ENCODE peak calls at places on chromosome 9, in six cellular contexts. G is SJSA1, J is cardiac muscle cell, A is hepatocyte, R is dorsolateral prefrontal cortex, P is breast epithelium. Z is an unnamed sample.

GRCh38 chr9:137717776-137718327 is 99.0 kb downstream of the EHMT1 start:
- DNase-seq in A (no peak), R (no peak), G (no peak), P (no peak), J (no peak), Z (no peak)

GRCh38 chr9:91073811-91074771 is 272.5 kb downstream of the SYK start:
- DNase-seq in P (no peak), A (no peak), R (no peak), J (no peak), G (no peak), Z (no peak)

GRCh38 chr9:94270009-94270408 is 10.9 kb downstream of the ZNF169 start:
- DNase-seq in P (no peak), A (no peak), G (no peak), R (no peak), J (no peak), Z (no peak)

GRCh38 chr9:121122450-121123032 is 47.8 kb downstream of the CNTRL start:
- DNase-seq in P (no peak), R (no peak), A (no peak), J (no peak), G (no peak), Z (no peak)

GRCh38 chr9:27945386-27945785 is 372.1 kb upstream of the C9orf72 start:
- DNase-seq in P (no peak), J (no peak), A (peak; percentile 10), R (no peak), G (no peak), Z (peak; percentile 47)

GRCh38 chr9:93296889-93297480 is 113.0 kb downstream of the WNK2 start:
- DNase-seq in P (no peak), A (no peak), J (no peak), R (no peak), G (no peak), Z (no peak)

GRCh38 chr9:33167949-33168535 is 906 bp upstream of the B4GALT1 start:
- DNase-seq in J (no peak), A (peak; percentile 35), R (no peak), P (no peak), G (no peak), Z (peak; percentile 33)

GRCh38 chr9:72954431-72955420 is 1.9 kb upstream of the ALDH1A1 start:
- DNase-seq in A (no peak), J (peak; percentile 57), P (no peak), G (no peak), R (no peak), Z (peak; percentile 81)

GRCh38 chr9:120578614-120579013 is 1.4 kb downstream of the CDK5RAP2 start:
- DNase-seq in J (no peak), R (no peak), P (no peak), A (no peak), G (no peak), Z (no peak)

GRCh38 chr9:87606921-87607521 is 109.4 kb downstream of the DAPK1 start:
- DNase-seq in R (no peak), G (peak; percentile 72), A (no peak), J (peak; percentile 81), P (no peak), Z (peak; percentile 77)

GRCh38 chr9:76818271-76818670 is 54.0 kb downstream of the PCA3 start:
- DNase-seq in G (peak; percentile 88), P (no peak), R (peak; percentile 68), J (peak; percentile 98), A (peak; percentile 91), Z (peak; percentile 95)

GRCh38 chr9:127224178-127224882 is 40.2 kb upstream of the GARNL3 start:
- DNase-seq in J (peak; percentile 81), A (peak; percentile 96), G (peak; percentile 96), R (peak; percentile 91), P (peak; percentile 94), Z (peak; percentile 71)

GRCh38 chr9:115262952-115263351 is 145.0 kb upstream of the TNC start:
- DNase-seq in P (no peak), A (no peak), J (no peak), R (no peak), G (no peak), Z (no peak)

GRCh38 chr9:89502038-89502601 is 4.2 kb upstream of the SEMA4D start:
- DNase-seq in J (no peak), R (no peak), P (no peak), G (no peak), A (no peak), Z (no peak)

GRCh38 chr9:78298046-78298511 is 1.2 kb downstream of the PSAT1 start:
- DNase-seq in A (no peak), R (no peak), G (no peak), P (no peak), J (peak; percentile 39), Z (no peak)

GRCh38 chr9:18362901-18363685 is 110.9 kb upstream of the ADAMTSL1 start:
- DNase-seq in A (no peak), R (no peak), G (no peak), J (peak; percentile 56), P (no peak), Z (peak; percentile 30)

GRCh38 chr9:129081388-129081889 is 528 bp downstream of the DOLPP1 start:
- DNase-seq in P (no peak), G (no peak), J (no peak), R (peak; percentile 56), A (no peak), Z (no peak)
- H3K4me3 ChIP-seq in P (peak overlapping the region; percentile 77), G (peak overlapping the region; percentile 62), J (peak overlapping the region; percentile 54), R (peak overlapping the region; percentile 64), A (peak overlapping the region; percentile 67), Z (peak overlapping the region; percentile 85)

GRCh38 chr9:135478858-135479468 is 619 bp upstream of the PPP1R26 start:
- DNase-seq in J (peak; percentile 20), G (no peak), P (peak; percentile 37), A (peak; percentile 73), R (no peak), Z (peak; percentile 29)
- H3K4me3 ChIP-seq in J (peak overlapping the region; percentile 59), G (peak overlapping the region; percentile 50), P (peak overlapping the region; percentile 62), A (peak overlapping the region; percentile 67), R (peak overlapping the region; percentile 79), Z (peak overlapping the region; percentile 44)

DNA sequence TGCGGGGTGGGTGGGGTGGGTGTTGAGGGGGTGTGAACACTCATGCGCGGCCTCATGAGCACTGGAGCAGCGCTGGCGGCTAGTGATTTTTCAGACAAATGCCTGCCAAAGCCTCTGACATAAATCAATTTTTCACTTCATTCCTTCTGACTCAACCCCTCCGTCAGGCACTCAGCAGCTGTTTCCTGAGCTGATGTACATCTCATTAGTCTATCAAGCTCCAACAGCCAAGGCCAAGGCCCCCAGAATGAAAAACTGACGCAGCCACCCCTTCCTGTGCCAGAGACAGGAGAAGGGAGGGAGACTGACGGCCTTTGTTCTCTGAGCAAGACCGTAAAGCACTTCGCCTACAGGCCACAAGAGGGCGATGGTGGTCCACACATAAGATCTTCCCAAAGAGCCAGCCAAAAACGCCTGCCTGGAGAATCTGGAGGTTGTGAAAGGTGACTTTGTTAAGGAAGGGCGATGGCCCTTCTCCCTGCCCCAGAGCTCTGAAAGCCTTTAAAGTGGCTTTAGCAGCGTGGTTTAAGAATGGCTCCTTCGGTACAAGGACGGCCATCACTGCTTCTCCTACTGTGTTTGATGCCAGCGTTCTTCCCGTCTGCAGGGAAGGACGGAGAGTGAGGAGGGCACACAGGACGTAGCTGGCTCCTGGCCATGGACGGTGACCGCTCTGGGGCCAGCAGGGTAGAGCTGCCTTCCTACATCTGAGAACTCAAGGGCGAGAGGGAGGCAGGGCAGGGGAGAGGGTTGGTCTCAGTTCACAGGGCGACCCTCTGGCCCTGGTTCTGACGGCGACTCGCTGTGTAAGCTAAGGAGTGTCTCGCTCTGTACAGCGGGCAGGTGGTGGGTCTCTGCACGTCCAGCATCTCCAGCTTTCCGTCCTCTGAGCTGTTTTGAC is 37.1 kb downstream of the ALG2 start:
- DNase-seq in P (peak; percentile 84), J (peak; percentile 94), A (peak; percentile 92), G (peak; percentile 81), R (peak; percentile 85), Z (peak; percentile 89)
- H3K4me3 ChIP-seq in P (peak overlapping the region; percentile 14), J (no peak overlapping the region), A (no peak overlapping the region), G (no peak overlapping the region), R (peak overlapping the region; percentile 45), Z (peak overlapping the region; percentile 28)

DNA sequence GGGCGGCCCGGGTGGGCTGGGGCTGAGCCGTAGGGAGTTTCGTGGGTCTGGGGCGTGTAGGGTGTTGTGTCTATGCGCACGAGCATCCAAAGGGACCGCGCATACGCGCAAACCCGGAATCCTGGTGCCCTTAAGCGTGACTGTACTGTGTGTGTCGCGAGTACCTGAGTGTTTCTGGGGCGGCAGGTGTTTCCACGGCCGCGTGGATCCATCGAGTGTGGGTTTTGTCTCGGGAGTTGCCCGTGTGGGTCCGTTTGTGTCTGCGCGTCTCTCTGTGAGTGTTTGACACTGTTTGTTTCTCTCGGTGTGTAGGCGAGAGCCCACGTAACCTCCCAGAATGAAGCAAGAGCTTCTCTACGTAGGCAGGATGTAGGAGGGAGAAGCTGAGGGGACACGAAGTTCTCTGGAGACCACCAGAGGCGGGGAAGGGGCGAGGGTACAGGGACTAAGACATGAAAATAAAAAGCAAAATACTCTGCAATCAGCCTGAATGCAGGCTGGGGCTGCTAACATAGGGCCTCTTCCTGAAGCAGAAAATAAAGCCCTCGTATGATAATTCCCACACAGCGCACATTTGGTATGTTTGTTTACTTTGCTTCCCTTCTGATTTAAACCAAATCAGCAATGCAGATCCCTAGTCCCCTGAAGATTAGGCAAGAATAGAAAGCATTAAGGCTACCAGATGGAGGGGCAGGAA is 583 bp upstream of the BRINP1 start:
- DNase-seq in G (no peak), A (no peak), J (no peak), R (no peak), P (no peak), Z (no peak)
- H3K4me3 ChIP-seq in G (no peak overlapping the region), A (peak overlapping the region; percentile 44), J (peak overlapping the region; percentile 49), R (peak overlapping the region; percentile 75), P (peak overlapping the region; percentile 28), Z (no peak overlapping the region)

DNA sequence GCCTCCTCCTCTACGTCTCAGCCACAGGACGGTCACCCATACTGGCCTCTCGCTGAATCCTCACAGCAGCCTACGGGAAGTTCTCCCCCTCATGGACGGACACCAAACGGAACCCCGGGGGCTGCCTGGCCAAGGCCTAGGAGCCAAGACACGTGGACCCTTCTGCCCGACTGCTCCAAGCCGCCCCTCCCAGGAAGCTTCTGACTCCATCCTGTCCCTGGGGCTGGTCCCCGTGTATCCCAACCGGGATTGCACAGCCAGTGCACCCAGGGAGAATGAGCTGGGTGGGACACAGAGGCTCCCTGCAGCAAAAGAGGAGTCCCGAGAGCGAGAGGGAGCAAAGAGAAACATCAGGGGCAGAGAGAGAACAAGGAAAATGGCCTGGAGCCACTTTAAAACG is 3.2 kb downstream of the FAM78A start:
- DNase-seq in J (no peak), A (no peak), P (no peak), G (no peak), R (no peak), Z (no peak)
- H3K4me3 ChIP-seq in J (peak overlapping the region; percentile 98), A (no peak overlapping the region), P (peak overlapping the region; percentile 71), G (no peak overlapping the region), R (no peak overlapping the region), Z (no peak overlapping the region)

GRCh38 chr9:136643596-136644342 is 18.9 kb upstream of the EGFL7 start:
- DNase-seq in J (no peak), A (no peak), G (no peak), R (peak; percentile 39), P (no peak), Z (no peak)
- H3K4me3 ChIP-seq in J (no peak overlapping the region), A (no peak overlapping the region), G (no peak overlapping the region), R (no peak overlapping the region), P (peak overlapping the region; percentile 30), Z (no peak overlapping the region)

Z was measured in fibroblast of villous mesenchyme.